ENCODE peak calls at places on chromosomes 4 and X, in eight cellular contexts. X, D, A, P, T, F, M and J are unnamed samples.

GRCh38 chrX:99142745-99143144 is 1267.3 kb downstream of the PCDH19 start:
- DNase-seq in X (no peak), T (no peak), D (no peak), A (no peak), F (no peak), P (no peak), M (no peak), J (no peak)

GRCh38 chr4:111813565-111814140 is 331.6 kb upstream of the FAM241A start:
- DNase-seq in D (no peak), A (no peak), M (no peak), T (no peak), F (no peak), P (no peak), X (no peak), J (no peak)

GRCh38 chr4:139207873-139208403 is 30.9 kb upstream of the ELF2 start:
- DNase-seq in D (no peak), T (no peak), A (no peak), P (no peak), M (no peak), F (peak), X (no peak), J (no peak)

GRCh38 chrX:22314692-22315091 is 42.0 kb downstream of the CBLL2 start:
- DNase-seq in F (peak), P (peak), X (no peak), D (no peak), A (no peak), T (no peak), M (no peak), J (no peak)

GRCh38 chr4:145716200-145716599 is 36.3 kb downstream of the C4orf51 start:
- DNase-seq in X (no peak), M (no peak), D (no peak), P (peak), T (no peak), F (peak), A (no peak), J (no peak)

GRCh38 chr4:17475481-17475880 is 36.4 kb downstream of the QDPR start:
- DNase-seq in F (peak), X (no peak), A (no peak), T (no peak), M (no peak), D (no peak), P (peak), J (no peak)

GRCh38 chrX:72041901-72042859 is 89.5 kb downstream of the RTL5 start:
- DNase-seq in D (no peak), X (no peak), F (peak), P (peak), A (no peak), M (no peak), T (no peak), J (no peak)

GRCh38 chrX:47991263-47992092 is 12.3 kb downstream of the ZNF182 start:
- DNase-seq in D (no peak), F (peak), T (no peak), M (peak), P (peak), X (no peak), A (no peak), J (no peak)

GRCh38 chr4:156970501-156971167 is 965 bp downstream of the PDGFC start:
- DNase-seq in A (no peak), F (peak), M (no peak), D (peak), P (peak), T (peak), X (no peak), J (no peak)

GRCh38 chrX:23578079-23578478 is 89.2 kb upstream of the PRDX4 start:
- DNase-seq in T (no peak), P (peak), F (peak), A (no peak), D (no peak), X (no peak), M (no peak), J (no peak)

GRCh38 chr4:6362896-6363295 is 93.2 kb downstream of the WFS1 start:
- DNase-seq in T (no peak), X (no peak), D (no peak), A (peak), F (peak), M (no peak), P (peak), J (no peak)

GRCh38 chr4:40621592-40622512 is 7.8 kb downstream of the RBM47 start:
- DNase-seq in X (peak), D (peak), A (peak), T (peak), M (peak), F (peak), P (peak), J (peak)

GRCh38 chr4:85756938-85757337 is 282.0 kb downstream of the ARHGAP24 start:
- DNase-seq in T (no peak), D (no peak), F (peak), M (no peak), A (peak), X (no peak), P (peak), J (no peak)

GRCh38 chr4:141807073-141807472 is 170.7 kb downstream of the IL15 start:
- DNase-seq in X (no peak), M (no peak), T (no peak), D (no peak), P (peak), A (no peak), F (peak), J (no peak)

GRCh38 chr4:18291313-18291712 is 269.8 kb upstream of the LCORL start:
- DNase-seq in P (no peak), M (no peak), D (no peak), F (no peak), X (no peak), A (no peak), T (no peak), J (no peak)

GRCh38 chrX:35150052-35150451 is 207.5 kb downstream of the FAM47B start:
- DNase-seq in X (no peak), M (no peak), P (no peak), D (no peak), T (no peak), A (no peak), F (no peak), J (no peak)

GRCh38 chr4:78809928-78810835 is 34.0 kb downstream of the BMP2K start:
- DNase-seq in T (no peak), A (no peak), X (no peak), D (no peak), M (no peak), F (no peak), P (peak), J (no peak)

GRCh38 chr4:5118091-5118786 is 67.0 kb downstream of the STK32B start:
- DNase-seq in F (no peak), X (no peak), T (no peak), D (no peak), A (no peak), M (no peak), P (no peak), J (no peak)

GRCh38 chrX:152637649-152638442 is at the start of gene GABRQ:
- DNase-seq in M (no peak), T (no peak), P (peak), A (peak), D (peak), F (peak), X (no peak), J (no peak)

GRCh38 chrX:68894513-68895338 is 65.9 kb downstream of the EFNB1 start:
- DNase-seq in T (peak), A (no peak), D (peak), P (peak), M (no peak), X (no peak), F (peak), J (no peak)

GRCh38 chr4:85407546-85407945 is 67.4 kb upstream of the ARHGAP24 start:
- DNase-seq in P (no peak), F (peak), A (no peak), T (no peak), M (no peak), X (no peak), D (no peak), J (no peak)

GRCh38 chrX:130110379-130111219 is at the start of gene ELF4:
- DNase-seq in A (peak), M (no peak), P (peak), F (peak), T (no peak), X (peak), D (peak), J (peak)

GRCh38 chr4:3700223-3700622 is 66.0 kb upstream of the ADRA2C start:
- DNase-seq in X (no peak), A (no peak), F (no peak), P (no peak), M (no peak), D (peak), T (no peak), J (no peak)

GRCh38 chr4:84952004-84952403 is 14.5 kb downstream of the WDFY3 start:
- DNase-seq in F (peak), D (no peak), T (no peak), P (peak), X (no peak), M (peak), A (no peak), J (no peak)

GRCh38 chrX:39972340-39972739 is 125.4 kb downstream of the BCOR start:
- DNase-seq in T (no peak), D (no peak), X (no peak), P (peak), M (no peak), A (no peak), F (peak), J (no peak)

GRCh38 chrX:119726900-119727555 is 31.4 kb upstream of the SOWAHD start:
- DNase-seq in P (peak), M (no peak), D (no peak), T (no peak), F (no peak), X (no peak), A (peak), J (no peak)

GRCh38 chr4:80071643-80072606 is 1.1 kb downstream of the ANTXR2 start:
- DNase-seq in X (peak), A (peak), P (no peak), F (no peak), D (peak), T (peak), M (no peak), J (peak)

GRCh38 chrX:119063428-119063827 is 9.4 kb upstream of the CT47C1 start:
- DNase-seq in D (no peak), T (no peak), M (no peak), F (no peak), P (no peak), X (no peak), A (no peak), J (no peak)

GRCh38 chr4:141871086-141871485 is 234.7 kb downstream of the IL15 start:
- DNase-seq in A (no peak), F (peak), X (no peak), T (no peak), M (no peak), D (no peak), P (peak), J (no peak)

GRCh38 chr4:649751-650310 is 24.2 kb downstream of the ATP5ME start:
- DNase-seq in P (no peak), F (no peak), A (no peak), T (no peak), D (peak), X (no peak), M (no peak), J (no peak)

GRCh38 chr4:153161599-153161971 is 42.7 kb upstream of the TRIM2 start:
- DNase-seq in M (no peak), D (no peak), P (peak), X (no peak), A (no peak), T (no peak), F (no peak), J (no peak)

GRCh38 chr4:153156263-153156662 is 48.0 kb upstream of the TRIM2 start:
- DNase-seq in X (no peak), F (peak), D (no peak), T (no peak), M (no peak), A (no peak), P (no peak), J (no peak)

GRCh38 chr4:153159728-153160221 is 44.5 kb upstream of the TRIM2 start:
- DNase-seq in F (peak), A (no peak), D (no peak), P (peak), X (no peak), T (no peak), M (no peak), J (no peak)

GRCh38 chr4:153160856-153161598 is 43.2 kb upstream of the TRIM2 start:
- DNase-seq in P (no peak), T (no peak), X (no peak), A (no peak), M (no peak), D (no peak), F (no peak), J (no peak)

DNA sequence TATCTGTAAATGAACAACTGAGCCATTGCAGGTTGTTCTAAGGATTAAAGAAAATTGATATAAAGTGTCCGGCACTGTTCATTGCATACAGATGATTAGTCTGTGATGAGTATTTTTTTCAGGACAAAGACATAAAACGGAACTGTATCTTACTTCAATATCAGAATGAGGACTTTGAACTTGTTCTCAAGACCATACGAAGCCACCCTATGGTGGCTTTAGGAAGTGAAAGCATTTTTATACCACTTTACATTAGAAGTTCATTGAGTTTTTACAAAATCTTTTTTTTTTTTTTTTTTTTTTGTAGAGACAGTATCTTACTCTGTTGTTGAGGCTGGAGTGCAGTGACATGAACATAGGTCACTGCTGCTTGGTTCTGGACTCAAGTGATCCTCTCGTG is 45.2 kb upstream of the TRIM2 start:
- DNase-seq in P (no peak), X (no peak), M (no peak), F (peak), D (no peak), A (no peak), T (no peak), J (no peak)
- TF ChIP-seq CTCF in P (peak), X (no peak), M (no peak), F (no peak), D (no peak), A (no peak), T (no peak), J (no peak)

DNA sequence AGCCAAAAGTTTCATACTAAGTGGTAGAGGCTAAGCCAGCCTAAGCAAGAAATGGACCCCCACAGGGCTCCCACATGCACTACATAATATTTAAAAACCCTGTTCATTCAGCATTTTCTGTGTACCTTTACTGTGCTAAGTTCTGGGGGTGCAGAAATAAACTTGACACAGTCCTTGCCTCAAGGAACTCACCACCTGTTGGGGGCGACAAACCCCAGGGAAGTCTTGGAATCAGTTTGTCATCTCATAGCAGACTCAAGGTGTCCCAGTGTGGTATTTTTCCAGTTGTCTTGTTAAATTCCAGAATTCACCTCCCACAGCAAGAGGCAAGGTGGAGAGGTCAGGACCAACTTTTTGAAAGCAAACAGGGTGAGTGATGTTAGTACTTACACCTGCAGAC is 43.1 kb downstream of the ATG4A start:
- DNase-seq in T (no peak), P (no peak), F (no peak), M (no peak), A (no peak), X (no peak), D (no peak), J (no peak)
- TF ChIP-seq CTCF in T (no peak), P (peak), F (peak), M (no peak), A (no peak), X (no peak), D (no peak), J (no peak)

DNA sequence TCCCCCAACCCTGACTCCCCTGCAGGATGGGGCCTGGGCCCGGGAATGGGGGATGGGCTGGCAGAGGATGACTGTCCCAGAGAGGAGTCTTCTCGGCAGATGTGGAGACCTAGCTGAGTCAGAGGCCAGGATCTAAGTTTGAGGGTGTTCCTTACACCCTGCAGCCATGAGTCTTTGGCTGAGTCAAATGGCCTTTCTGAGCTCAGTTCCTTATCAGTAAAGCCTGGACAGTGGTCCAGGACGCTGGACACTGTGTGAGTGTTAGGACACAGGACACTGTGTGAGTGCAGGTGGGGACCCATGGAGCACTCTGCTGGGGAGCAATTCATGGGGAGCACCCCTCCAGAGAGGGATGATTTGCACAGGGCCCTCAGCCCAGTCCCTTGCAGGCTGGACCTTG is 5.0 kb downstream of the IL9R start:
- DNase-seq in D (no peak), X (no peak), F (no peak), T (no peak), M (no peak), A (no peak), P (no peak), J (no peak)
- TF ChIP-seq CTCF in D (no peak), X (no peak), F (no peak), T (no peak), M (no peak), A (no peak), P (no peak), J (no peak)

GRCh38 chrX:6574762-6575161 is 39.8 kb upstream of the VCX3A start:
- DNase-seq in D (no peak), T (no peak), P (no peak), X (no peak), M (no peak), A (peak), F (no peak), J (no peak)
- TF ChIP-seq CTCF in D (no peak), T (no peak), P (no peak), X (no peak), M (no peak), A (peak), F (no peak), J (no peak)